ENCODE peak calls at places on chromosome 14, in ten cellular contexts. D, Z, G, M, F, L, Q, P, H and O are unnamed samples.

GRCh38 chr14:20247651-20248246 is 8.7 kb downstream of the OR11H4 start:
- DNase-seq in D (peak; percentile 48), Z (peak; percentile 30), G (no peak), M (no peak), F (no peak), L (no peak), Q (no peak), P (peak; percentile 14), H (no peak), O (no peak)

GRCh38 chr14:104844306-104845032 is 20.6 kb upstream of the CEP170B start:
- DNase-seq in D (peak; percentile 72), Z (peak; percentile 16), G (no peak), M (peak; percentile 89), F (no peak), L (no peak), Q (no peak), P (peak; percentile 47), H (no peak), O (peak; percentile 50)

GRCh38 chr14:92577321-92577742 is 63.8 kb downstream of the RIN3 start:
- DNase-seq in D (no peak), Z (no peak), G (no peak), M (no peak), F (no peak), L (no peak), Q (no peak), P (no peak), H (no peak), O (no peak)

GRCh38 chr14:50964683-50965390 is 20.6 kb upstream of the PYGL start:
- DNase-seq in D (no peak), Z (peak; percentile 88), G (peak; percentile 60), M (no peak), F (no peak), L (no peak), Q (peak; percentile 58), P (no peak), H (peak; percentile 97), O (peak; percentile 87)

GRCh38 chr14:21882226-21882625 is 208.6 kb upstream of the OR4E1 start:
- DNase-seq in D (no peak), Z (peak; percentile 5), G (no peak), M (no peak), F (no peak), L (no peak), Q (no peak), P (no peak), H (no peak), O (no peak)

GRCh38 chr14:31283568-31284252 is 76.1 kb upstream of the HECTD1 start:
- DNase-seq in D (no peak), Z (no peak), G (no peak), M (no peak), F (no peak), L (no peak), Q (no peak), P (no peak), H (no peak), O (no peak)

GRCh38 chr14:67004521-67004920 is 184.7 kb upstream of the GARIN2 start:
- DNase-seq in D (no peak), Z (no peak), G (peak; percentile 21), M (no peak), F (no peak), L (no peak), Q (no peak), P (no peak), H (no peak), O (no peak)

GRCh38 chr14:23723911-23724310 is 87.7 kb downstream of the DHRS2 start:
- DNase-seq in D (no peak), Z (no peak), G (no peak), M (no peak), F (no peak), L (no peak), Q (no peak), P (no peak), H (no peak), O (no peak)

GRCh38 chr14:49194067-49194466 is 392.1 kb downstream of the RPS29 start:
- DNase-seq in D (no peak), Z (no peak), G (no peak), M (peak; percentile 90), F (no peak), L (no peak), Q (no peak), P (no peak), H (no peak), O (no peak)

GRCh38 chr14:103100281-103101121 is 6.0 kb downstream of the EXOC3L4 start:
- DNase-seq in D (no peak), Z (no peak), G (no peak), M (peak; percentile 67), F (no peak), L (no peak), Q (no peak), P (no peak), H (no peak), O (peak; percentile 89)

GRCh38 chr14:72024043-72024407 is 91.8 kb downstream of the RGS6 start:
- DNase-seq in D (peak; percentile 74), Z (peak; percentile 89), G (no peak), M (no peak), F (no peak), L (no peak), Q (no peak), P (peak; percentile 63), H (peak; percentile 25), O (peak; percentile 61)

GRCh38 chr14:84482256-84483071 is 1047.5 kb upstream of the FLRT2 start:
- DNase-seq in D (no peak), Z (peak; percentile 78), G (peak; percentile 57), M (no peak), F (no peak), L (no peak), Q (peak; percentile 53), P (no peak), H (peak; percentile 66), O (no peak)

GRCh38 chr14:21539154-21539940 is 13.2 kb upstream of the SALL2 start:
- DNase-seq in D (peak; percentile 66), Z (no peak), G (no peak), M (no peak), F (no peak), L (no peak), Q (no peak), P (no peak), H (no peak), O (no peak)

GRCh38 chr14:24734917-24735500 is 101.0 kb upstream of the GZMB start:
- DNase-seq in D (peak; percentile 82), Z (peak; percentile 66), G (peak; percentile 67), M (peak; percentile 70), F (no peak), L (no peak), Q (peak; percentile 17), P (peak; percentile 73), H (peak; percentile 82), O (peak; percentile 88)

GRCh38 chr14:22358726-22359125 is 230.3 kb downstream of the DAD1 start:
- DNase-seq in D (no peak), Z (no peak), G (no peak), M (no peak), F (no peak), L (no peak), Q (no peak), P (no peak), H (no peak), O (no peak)

GRCh38 chr14:29462772-29463171 is 464.9 kb downstream of the PRKD1 start:
- DNase-seq in D (no peak), Z (no peak), G (no peak), M (no peak), F (no peak), L (no peak), Q (no peak), P (no peak), H (peak; percentile 21), O (no peak)

GRCh38 chr14:21203470-21204166 is 47.8 kb upstream of the OR5AU1 start:
- DNase-seq in D (peak; percentile 53), Z (no peak), G (no peak), M (no peak), F (no peak), L (no peak), Q (no peak), P (no peak), H (no peak), O (no peak)

GRCh38 chr14:104141621-104142091 is 3.3 kb downstream of the KIF26A start:
- DNase-seq in D (no peak), Z (no peak), G (no peak), M (peak; percentile 47), F (no peak), L (no peak), Q (no peak), P (peak; percentile 2), H (no peak), O (no peak)